ENCODE peak calls at places on chromosomes 2 and 18, in ten cellular contexts. One of them, this sample, is unnamed.

GRCh38 chr2:100529176-100529575 is 33.6 kb upstream of the PDCL3 start:
- DNase-seq in endothelial cell of umbilical vein: no peak
- DNase-seq in HCT116: no peak
- DNase-seq in IMR-90: no peak
- DNase-seq in stomach: no peak
- DNase-seq in tibial nerve: no peak
- DNase-seq in heart left ventricle: no peak
- DNase-seq in transverse colon: no peak
- DNase-seq in spleen: no peak
- DNase-seq in ovary: no peak
- DNase-seq in this sample: no peak

GRCh38 chr2:42025151-42025582 is 22.7 kb upstream of the PKDCC start:
- DNase-seq in endothelial cell of umbilical vein: peak; percentile 79
- DNase-seq in HCT116: no peak
- DNase-seq in IMR-90: peak; percentile 71
- DNase-seq in stomach: no peak
- DNase-seq in tibial nerve: peak; percentile 28
- DNase-seq in heart left ventricle: peak; percentile 66
- DNase-seq in transverse colon: no peak
- DNase-seq in spleen: no peak
- DNase-seq in ovary: peak; percentile 81
- DNase-seq in this sample: peak; percentile 44

GRCh38 chr2:71811726-71812125 is 335.9 kb downstream of the CYP26B1 start:
- DNase-seq in endothelial cell of umbilical vein: no peak
- DNase-seq in HCT116: no peak
- DNase-seq in IMR-90: no peak
- DNase-seq in stomach: no peak
- DNase-seq in tibial nerve: no peak
- DNase-seq in heart left ventricle: no peak
- DNase-seq in transverse colon: no peak
- DNase-seq in spleen: no peak
- DNase-seq in ovary: no peak
- DNase-seq in this sample: no peak

GRCh38 chr2:11389551-11390528 is 45.4 kb upstream of the ROCK2 start:
- DNase-seq in endothelial cell of umbilical vein: peak; percentile 62
- DNase-seq in HCT116: no peak
- DNase-seq in IMR-90: peak; percentile 97
- DNase-seq in stomach: peak; percentile 77
- DNase-seq in tibial nerve: no peak
- DNase-seq in heart left ventricle: no peak
- DNase-seq in transverse colon: peak; percentile 75
- DNase-seq in spleen: no peak
- DNase-seq in ovary: no peak
- DNase-seq in this sample: no peak

GRCh38 chr2:213958086-213958485 is 452.8 kb upstream of the VWC2L start:
- DNase-seq in endothelial cell of umbilical vein: no peak
- DNase-seq in HCT116: no peak
- DNase-seq in IMR-90: no peak
- DNase-seq in stomach: no peak
- DNase-seq in tibial nerve: no peak
- DNase-seq in heart left ventricle: no peak
- DNase-seq in transverse colon: no peak
- DNase-seq in spleen: no peak
- DNase-seq in ovary: no peak
- DNase-seq in this sample: no peak

GRCh38 chr2:10566021-10566420 is 117.9 kb upstream of the ODC1 start:
- DNase-seq in endothelial cell of umbilical vein: no peak
- DNase-seq in HCT116: no peak
- DNase-seq in IMR-90: peak; percentile 32
- DNase-seq in stomach: no peak
- DNase-seq in tibial nerve: no peak
- DNase-seq in heart left ventricle: no peak
- DNase-seq in transverse colon: no peak
- DNase-seq in spleen: no peak
- DNase-seq in ovary: no peak
- DNase-seq in this sample: no peak

GRCh38 chr2:88735853-88736252 is 44.4 kb downstream of the RPIA start:
- DNase-seq in endothelial cell of umbilical vein: no peak
- DNase-seq in HCT116: peak; percentile 37
- DNase-seq in IMR-90: no peak
- DNase-seq in stomach: no peak
- DNase-seq in tibial nerve: no peak
- DNase-seq in heart left ventricle: no peak
- DNase-seq in transverse colon: peak; percentile 16
- DNase-seq in spleen: no peak
- DNase-seq in ovary: no peak
- DNase-seq in this sample: peak; percentile 69

GRCh38 chr18:46010050-46010449 is 42.9 kb upstream of the EPG5 start:
- DNase-seq in endothelial cell of umbilical vein: no peak
- DNase-seq in HCT116: no peak
- DNase-seq in IMR-90: no peak
- DNase-seq in stomach: no peak
- DNase-seq in tibial nerve: no peak
- DNase-seq in heart left ventricle: no peak
- DNase-seq in transverse colon: no peak
- DNase-seq in spleen: no peak
- DNase-seq in ovary: no peak
- DNase-seq in this sample: no peak

GRCh38 chr2:46296216-46296839 is 879 bp upstream of the EPAS1 start:
- DNase-seq in endothelial cell of umbilical vein: no peak
- DNase-seq in HCT116: no peak
- DNase-seq in IMR-90: no peak
- DNase-seq in stomach: peak; percentile 65
- DNase-seq in tibial nerve: peak; percentile 62
- DNase-seq in heart left ventricle: peak; percentile 72
- DNase-seq in transverse colon: peak; percentile 49
- DNase-seq in spleen: peak; percentile 89
- DNase-seq in ovary: peak; percentile 38
- DNase-seq in this sample: peak; percentile 52

DNA sequence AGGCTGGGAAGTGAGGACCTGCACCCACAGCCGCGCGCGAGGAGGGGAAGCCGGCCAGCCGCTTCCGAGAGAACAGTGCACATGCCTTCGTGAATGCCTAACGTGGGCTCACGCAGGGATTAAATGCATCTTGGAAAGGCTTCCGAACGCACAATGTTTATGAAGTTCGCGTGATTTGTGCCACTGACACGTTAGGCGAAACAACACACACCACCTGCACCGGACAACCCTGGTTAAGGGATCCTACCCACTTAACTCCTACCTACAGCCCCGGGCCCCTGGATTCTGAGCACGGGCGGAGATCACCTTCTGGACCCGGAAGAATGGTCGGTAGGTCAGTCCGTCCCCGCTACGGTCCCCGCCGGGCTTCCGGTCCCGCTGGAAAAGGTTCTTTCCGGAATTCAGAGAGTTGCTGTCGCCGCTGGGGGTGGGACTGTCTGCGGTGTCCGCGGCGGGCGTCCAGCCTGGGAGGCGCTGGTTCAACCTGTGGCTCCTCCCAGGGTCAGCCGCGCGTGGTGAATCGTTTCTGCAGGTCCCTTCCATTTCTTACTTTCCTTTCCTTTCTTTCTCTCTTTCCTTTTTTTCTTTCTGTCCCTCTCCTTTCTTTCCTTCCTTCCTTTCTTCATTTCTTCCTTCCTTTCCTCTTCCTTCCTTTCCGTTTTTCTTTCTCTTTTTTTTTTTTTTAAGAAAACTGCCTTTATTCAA is at the start of gene MTIF2:
- DNase-seq in endothelial cell of umbilical vein: peak; percentile 89
- DNase-seq in HCT116: peak; percentile 90
- DNase-seq in IMR-90: peak; percentile 91
- DNase-seq in stomach: peak; percentile 95
- DNase-seq in tibial nerve: peak; percentile 91
- DNase-seq in heart left ventricle: peak; percentile 97
- DNase-seq in transverse colon: peak; percentile 97
- DNase-seq in spleen: peak; percentile 96
- DNase-seq in ovary: peak; percentile 95
- DNase-seq in this sample: peak; percentile 94
- TF ChIP-seq POLR2A in endothelial cell of umbilical vein: peak; percentile 98
- TF ChIP-seq POLR2A in HCT116: peak; percentile 92
- TF ChIP-seq POLR2A in IMR-90: peak; percentile 81
- TF ChIP-seq POLR2A in stomach: no peak
- TF ChIP-seq POLR2A in tibial nerve: peak; percentile 41
- TF ChIP-seq POLR2A in heart left ventricle: peak; percentile 52
- TF ChIP-seq POLR2A in transverse colon: peak; percentile 87
- TF ChIP-seq POLR2A in spleen: peak; percentile 40
- TF ChIP-seq POLR2A in ovary: peak; percentile 66
- TF ChIP-seq POLR2A in this sample: no peak

GRCh38 chr2:240255165-240255491 is 114.7 kb upstream of the OTOS start:
- DNase-seq in endothelial cell of umbilical vein: no peak
- DNase-seq in HCT116: no peak
- DNase-seq in IMR-90: no peak
- DNase-seq in stomach: peak; percentile 23
- DNase-seq in tibial nerve: no peak
- DNase-seq in heart left ventricle: no peak
- DNase-seq in transverse colon: no peak
- DNase-seq in spleen: peak; percentile 51
- DNase-seq in ovary: no peak
- DNase-seq in this sample: no peak
- H3K27ac ChIP-seq in endothelial cell of umbilical vein: no peak overlapping the region
- H3K27ac ChIP-seq in HCT116: peak overlapping the region; percentile 78
- H3K27ac ChIP-seq in IMR-90: no peak overlapping the region
- H3K27ac ChIP-seq in stomach: no peak overlapping the region
- H3K27ac ChIP-seq in tibial nerve: no peak overlapping the region
- H3K27ac ChIP-seq in heart left ventricle: no peak overlapping the region
- H3K27ac ChIP-seq in transverse colon: no peak overlapping the region
- H3K27ac ChIP-seq in spleen: no peak overlapping the region
- H3K27ac ChIP-seq in ovary: no peak overlapping the region
- H3K27ac ChIP-seq in this sample: peak overlapping the region; percentile 61

DNA sequence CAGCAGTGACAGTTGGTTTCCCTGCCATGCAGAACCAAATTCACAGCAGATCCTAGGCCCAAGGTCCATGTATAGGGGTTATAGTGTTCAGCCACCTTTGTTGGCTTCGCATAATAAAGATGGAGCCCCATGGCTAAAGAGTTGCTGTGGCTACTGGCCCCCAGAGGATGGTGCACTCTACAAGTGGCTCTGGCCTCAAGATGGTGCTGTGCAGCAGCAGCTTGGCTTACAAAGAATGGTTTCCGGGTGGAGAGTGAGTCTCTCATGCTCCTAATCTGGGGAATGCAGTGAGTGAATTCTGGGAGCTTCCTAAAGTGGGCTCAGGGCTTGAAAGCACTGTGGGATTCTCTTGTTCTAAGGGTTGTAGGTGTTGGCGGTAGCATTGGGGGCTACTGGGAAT is 1199.7 kb downstream of the CNTNAP5 start:
- DNase-seq in endothelial cell of umbilical vein: no peak
- DNase-seq in HCT116: no peak
- DNase-seq in IMR-90: no peak
- DNase-seq in stomach: no peak
- DNase-seq in tibial nerve: no peak
- DNase-seq in heart left ventricle: no peak
- DNase-seq in transverse colon: no peak
- DNase-seq in spleen: no peak
- DNase-seq in ovary: no peak
- DNase-seq in this sample: no peak
- H3K9me3 ChIP-seq in endothelial cell of umbilical vein: peaks cover 2% of the 10 kb centered on the region
- H3K9me3 ChIP-seq in HCT116: peaks cover 19% of the 10 kb centered on the region
- H3K9me3 ChIP-seq in IMR-90: peaks cover 7% of the 10 kb centered on the region
- H3K9me3 ChIP-seq in stomach: peaks cover 2% of the 10 kb centered on the region
- H3K9me3 ChIP-seq in tibial nerve: no peaks in the 10 kb centered on the region
- H3K9me3 ChIP-seq in heart left ventricle: no peaks in the 10 kb centered on the region
- H3K9me3 ChIP-seq in transverse colon: peaks cover 6% of the 10 kb centered on the region
- H3K9me3 ChIP-seq in spleen: peaks cover 34% of the 10 kb centered on the region
- H3K9me3 ChIP-seq in ovary: no peaks in the 10 kb centered on the region
- H3K9me3 ChIP-seq in this sample: no peaks in the 10 kb centered on the region

GRCh38 chr2:96485350-96485749 is 19.8 kb downstream of the NEURL3 start:
- DNase-seq in endothelial cell of umbilical vein: no peak
- DNase-seq in HCT116: no peak
- DNase-seq in IMR-90: no peak
- DNase-seq in stomach: no peak
- DNase-seq in tibial nerve: no peak
- DNase-seq in heart left ventricle: no peak
- DNase-seq in transverse colon: no peak
- DNase-seq in spleen: no peak
- DNase-seq in ovary: no peak
- DNase-seq in this sample: no peak

GRCh38 chr2:96489261-96489660 is 15.9 kb downstream of the NEURL3 start:
- DNase-seq in endothelial cell of umbilical vein: no peak
- DNase-seq in HCT116: no peak
- DNase-seq in IMR-90: no peak
- DNase-seq in stomach: no peak
- DNase-seq in tibial nerve: no peak
- DNase-seq in heart left ventricle: no peak
- DNase-seq in transverse colon: no peak
- DNase-seq in spleen: no peak
- DNase-seq in ovary: no peak
- DNase-seq in this sample: no peak

GRCh38 chr2:96484096-96484495 is 21.1 kb downstream of the NEURL3 start:
- DNase-seq in endothelial cell of umbilical vein: no peak
- DNase-seq in HCT116: no peak
- DNase-seq in IMR-90: no peak
- DNase-seq in stomach: no peak
- DNase-seq in tibial nerve: no peak
- DNase-seq in heart left ventricle: no peak
- DNase-seq in transverse colon: no peak
- DNase-seq in spleen: no peak
- DNase-seq in ovary: no peak
- DNase-seq in this sample: no peak

GRCh38 chr2:96489673-96490072 is 15.5 kb downstream of the NEURL3 start:
- DNase-seq in endothelial cell of umbilical vein: no peak
- DNase-seq in HCT116: no peak
- DNase-seq in IMR-90: no peak
- DNase-seq in stomach: no peak
- DNase-seq in tibial nerve: no peak
- DNase-seq in heart left ventricle: no peak
- DNase-seq in transverse colon: no peak
- DNase-seq in spleen: no peak
- DNase-seq in ovary: no peak
- DNase-seq in this sample: no peak

GRCh38 chr2:96485751-96486643 is 19.2 kb downstream of the NEURL3 start:
- DNase-seq in endothelial cell of umbilical vein: peak; percentile 94
- DNase-seq in HCT116: no peak
- DNase-seq in IMR-90: peak; percentile 87
- DNase-seq in stomach: peak; percentile 82
- DNase-seq in tibial nerve: peak; percentile 39
- DNase-seq in heart left ventricle: peak; percentile 70
- DNase-seq in transverse colon: peak; percentile 79
- DNase-seq in spleen: peak; percentile 92
- DNase-seq in ovary: peak; percentile 29
- DNase-seq in this sample: no peak
- TF ChIP-seq POLR2A in endothelial cell of umbilical vein: peak; percentile 30
- TF ChIP-seq POLR2A in HCT116: no peak
- TF ChIP-seq POLR2A in IMR-90: no peak
- TF ChIP-seq POLR2A in stomach: no peak
- TF ChIP-seq POLR2A in tibial nerve: no peak
- TF ChIP-seq POLR2A in heart left ventricle: peak; percentile 69
- TF ChIP-seq POLR2A in transverse colon: peak; percentile 73
- TF ChIP-seq POLR2A in spleen: no peak
- TF ChIP-seq POLR2A in ovary: no peak
- TF ChIP-seq POLR2A in this sample: peak; percentile 32

DNA sequence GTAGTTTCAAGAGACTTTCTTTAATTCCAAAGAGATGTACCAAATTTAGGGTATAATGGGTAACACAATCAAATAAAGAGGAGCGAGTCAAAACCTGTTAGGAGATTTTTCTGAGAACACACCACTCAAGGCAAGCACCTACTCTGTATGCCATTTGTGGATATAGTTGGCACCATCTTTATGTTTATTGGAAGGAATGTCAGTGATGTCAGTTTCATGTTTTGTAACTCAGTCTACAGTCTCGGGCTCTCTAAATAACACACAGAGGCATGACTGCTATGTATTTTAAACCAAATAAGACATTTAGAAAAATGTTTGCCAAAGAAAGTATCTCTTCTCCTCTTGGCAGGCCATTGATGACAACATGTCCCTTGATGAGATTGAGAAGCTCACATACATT is 59.7 kb downstream of the CPS1 start:
- DNase-seq in endothelial cell of umbilical vein: no peak
- DNase-seq in HCT116: no peak
- DNase-seq in IMR-90: peak; percentile 10
- DNase-seq in stomach: no peak
- DNase-seq in tibial nerve: no peak
- DNase-seq in heart left ventricle: no peak
- DNase-seq in transverse colon: no peak
- DNase-seq in spleen: no peak
- DNase-seq in ovary: no peak
- DNase-seq in this sample: no peak
- H3K27ac ChIP-seq in endothelial cell of umbilical vein: no peak overlapping the region
- H3K27ac ChIP-seq in HCT116: no peak overlapping the region
- H3K27ac ChIP-seq in IMR-90: no peak overlapping the region
- H3K27ac ChIP-seq in stomach: no peak overlapping the region
- H3K27ac ChIP-seq in tibial nerve: no peak overlapping the region
- H3K27ac ChIP-seq in heart left ventricle: no peak overlapping the region
- H3K27ac ChIP-seq in transverse colon: no peak overlapping the region
- H3K27ac ChIP-seq in spleen: no peak overlapping the region
- H3K27ac ChIP-seq in ovary: no peak overlapping the region
- H3K27ac ChIP-seq in this sample: no peak overlapping the region

This sample was measured in gastrocnemius medialis.